ENCODE peak calls at places on chromosomes 3 and 15, in six cellular contexts. L is AG04450, Y is cardiac fibroblast, A is fibroblast of lung, P is foreskin fibroblast, R is bronchial epithelial cell. H is an unnamed sample.

GRCh38 chr3:174495231-174495755 is 363.8 kb upstream of the NAALADL2 start:
- DNase-seq in A (peak), R (no peak), Y (peak), P (peak), L (no peak), H (peak)

GRCh38 chr15:78374436-78375393 is 34.6 kb downstream of the CRABP1 start:
- DNase-seq in Y (no peak), P (no peak), R (peak), A (no peak), L (no peak), H (no peak)

GRCh38 chr3:152272771-152273242 is 4.1 kb downstream of the MBNL1 start:
- DNase-seq in R (peak), A (peak), Y (peak), P (peak), L (peak), H (peak)

GRCh38 chr3:15726043-15726442 is 71.7 kb downstream of the ANKRD28 start:
- DNase-seq in P (peak), A (peak), Y (peak), R (peak), L (peak), H (no peak)

GRCh38 chr3:142152349-142152748 is 3.0 kb upstream of the TFDP2 start:
- DNase-seq in R (no peak), A (no peak), Y (no peak), P (no peak), L (no peak), H (no peak)

GRCh38 chr3:128794788-128795649 is 69.0 kb downstream of the RAB7A start:
- DNase-seq in A (peak), L (peak), P (peak), Y (peak), R (peak), H (no peak)

GRCh38 chr3:113354307-113354706 is 87.0 kb downstream of the CFAP44 start:
- DNase-seq in Y (no peak), L (no peak), R (peak), A (no peak), P (peak), H (no peak)

GRCh38 chr15:83734487-83734886 is 80.6 kb downstream of the ADAMTSL3 start:
- DNase-seq in P (no peak), Y (peak), L (no peak), R (peak), A (no peak), H (no peak)

GRCh38 chr3:48402907-48403306 is 27.0 kb downstream of the PLXNB1 start:
- DNase-seq in L (no peak), R (no peak), Y (no peak), P (no peak), A (no peak), H (no peak)

GRCh38 chr3:44330444-44330843 is 8.1 kb upstream of the TCAIM start:
- DNase-seq in R (no peak), Y (no peak), P (no peak), A (no peak), L (no peak), H (no peak)

GRCh38 chr15:90884719-90885431 is 571 bp downstream of the FES start:
- DNase-seq in R (no peak), P (no peak), L (no peak), A (no peak), Y (no peak), H (no peak)

GRCh38 chr3:118817748-118818165 is 216.9 kb downstream of the IGSF11 start:
- DNase-seq in P (peak), Y (peak), R (peak), A (peak), L (peak), H (no peak)

GRCh38 chr3:77902675-77903074 is 862.8 kb downstream of the ROBO2 start:
- DNase-seq in R (no peak), P (no peak), L (no peak), A (no peak), Y (no peak), H (no peak)

GRCh38 chr3:42656680-42657610 is 3.4 kb downstream of the ZBTB47 start:
- DNase-seq in A (no peak), R (no peak), P (no peak), L (no peak), Y (no peak), H (no peak)

GRCh38 chr3:17003457-17003856 is 118.7 kb downstream of the PLCL2 start:
- DNase-seq in P (no peak), L (no peak), R (peak), Y (no peak), A (no peak), H (no peak)

GRCh38 chr3:123328851-123329635 is 119.8 kb downstream of the ADCY5 start:
- DNase-seq in A (peak), P (peak), R (peak), L (no peak), Y (peak), H (no peak)

GRCh38 chr15:22786868-22787698 is 639 bp downstream of the NIPA1 start:
- DNase-seq in Y (no peak), A (peak), P (peak), L (no peak), R (peak), H (no peak)

GRCh38 chr15:89177633-89178306 is 43.6 kb downstream of the RLBP1 start:
- DNase-seq in L (peak), A (peak), Y (peak), R (peak), P (peak), H (peak)

GRCh38 chr3:162292409-162292808 is 795.8 kb downstream of the OTOL1 start:
- DNase-seq in L (no peak), P (no peak), A (peak), Y (peak), R (no peak), H (no peak)

GRCh38 chr3:8757551-8758518 is 11.6 kb downstream of the OXTR start:
- DNase-seq in Y (peak), L (no peak), P (peak), A (peak), R (no peak), H (peak)

GRCh38 chr15:89320200-89320599 is 14.4 kb downstream of the POLG start:
- DNase-seq in R (no peak), P (no peak), A (no peak), Y (no peak), L (no peak), H (no peak)

DNA sequence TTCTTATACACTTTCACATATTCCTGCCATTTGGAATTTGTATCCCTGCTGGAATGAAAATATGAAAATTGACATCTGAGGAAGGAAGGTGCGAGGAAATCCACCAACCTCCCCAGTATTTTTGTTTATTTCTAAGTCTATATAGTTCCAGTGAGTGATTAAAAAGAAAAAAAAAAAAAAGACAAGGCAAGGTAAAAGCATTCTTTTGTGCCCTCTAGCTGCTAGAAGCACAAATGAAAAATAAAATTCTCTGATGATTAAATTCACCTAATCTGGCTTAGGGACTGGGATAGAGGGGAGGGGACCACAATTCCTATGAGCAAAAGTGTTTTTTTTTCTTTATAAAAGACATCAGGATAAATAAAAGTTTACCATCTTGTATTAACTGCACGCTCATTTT is 370.9 kb downstream of the NR2F2 start:
- DNase-seq in P (no peak), Y (no peak), R (no peak), A (no peak), L (no peak), H (no peak)
- TF ChIP-seq CTCF in P (no peak), Y (no peak), R (no peak), A (peak), L (no peak), H (no peak)

DNA sequence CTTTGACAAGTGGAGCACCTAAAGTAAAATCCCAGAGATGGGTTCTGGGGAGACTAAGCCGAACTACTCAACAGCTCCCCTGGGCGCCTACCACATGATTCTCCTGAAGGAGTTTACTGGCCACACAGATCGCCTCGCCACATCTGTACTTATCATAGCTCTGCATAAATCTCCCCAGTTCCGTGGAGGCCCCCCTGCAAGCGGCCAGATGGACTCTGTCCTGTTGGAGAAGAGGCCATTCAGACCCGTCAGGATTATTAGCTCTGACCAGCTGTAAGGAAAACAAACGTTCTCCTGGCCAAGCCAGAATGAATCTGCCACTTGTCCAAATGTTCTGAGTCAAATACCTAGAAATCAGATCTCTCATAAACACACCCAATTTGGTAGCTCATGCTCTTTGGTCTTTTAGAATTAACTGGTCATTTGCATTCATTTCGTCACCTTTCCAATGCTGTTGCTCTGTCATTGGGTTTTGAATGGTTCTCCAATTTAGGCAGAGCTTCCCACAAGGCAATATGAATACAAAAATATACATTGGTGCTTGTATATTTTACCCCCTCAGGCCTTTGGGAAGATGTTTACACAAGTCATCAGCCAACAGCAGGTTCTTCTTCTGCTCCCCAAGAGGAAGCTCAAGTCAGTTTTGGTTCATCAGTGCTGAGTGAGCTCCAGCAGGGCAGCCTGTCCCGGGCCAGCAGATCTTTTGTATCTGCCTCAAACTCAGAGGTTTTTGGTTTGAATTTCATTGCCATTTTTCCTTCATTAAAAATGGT is 124.5 kb downstream of the THSD4 start:
- DNase-seq in P (no peak), Y (no peak), R (no peak), A (no peak), L (peak), H (no peak)
- H3K4me3 ChIP-seq in P (no peak), Y (no peak), R (no peak), A (no peak), L (no peak), H (no peak)

DNA sequence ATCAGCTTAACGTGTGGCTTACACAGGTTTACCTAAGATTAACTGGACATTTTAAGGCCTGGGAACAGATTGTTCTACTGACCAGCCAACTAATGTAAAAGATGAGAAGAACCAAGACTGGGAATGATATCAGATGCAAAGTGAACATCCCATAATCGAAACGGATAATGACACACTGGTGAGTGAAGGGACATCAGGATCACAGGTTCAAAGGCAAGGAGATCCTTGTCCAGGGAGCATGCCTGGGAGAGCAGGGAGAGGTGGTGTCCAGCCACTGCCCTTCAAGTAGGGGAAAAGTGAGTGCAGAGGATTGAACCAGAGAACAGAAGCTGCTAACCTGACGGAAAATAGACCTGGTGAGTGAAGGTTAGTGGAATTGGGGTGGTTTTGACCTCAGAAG is 228.8 kb downstream of the RORA start:
- DNase-seq in Y (no peak), P (no peak), R (no peak), A (no peak), L (no peak), H (no peak)
- TF ChIP-seq CTCF in Y (no peak), P (no peak), R (no peak), A (no peak), L (no peak), H (no peak)

DNA sequence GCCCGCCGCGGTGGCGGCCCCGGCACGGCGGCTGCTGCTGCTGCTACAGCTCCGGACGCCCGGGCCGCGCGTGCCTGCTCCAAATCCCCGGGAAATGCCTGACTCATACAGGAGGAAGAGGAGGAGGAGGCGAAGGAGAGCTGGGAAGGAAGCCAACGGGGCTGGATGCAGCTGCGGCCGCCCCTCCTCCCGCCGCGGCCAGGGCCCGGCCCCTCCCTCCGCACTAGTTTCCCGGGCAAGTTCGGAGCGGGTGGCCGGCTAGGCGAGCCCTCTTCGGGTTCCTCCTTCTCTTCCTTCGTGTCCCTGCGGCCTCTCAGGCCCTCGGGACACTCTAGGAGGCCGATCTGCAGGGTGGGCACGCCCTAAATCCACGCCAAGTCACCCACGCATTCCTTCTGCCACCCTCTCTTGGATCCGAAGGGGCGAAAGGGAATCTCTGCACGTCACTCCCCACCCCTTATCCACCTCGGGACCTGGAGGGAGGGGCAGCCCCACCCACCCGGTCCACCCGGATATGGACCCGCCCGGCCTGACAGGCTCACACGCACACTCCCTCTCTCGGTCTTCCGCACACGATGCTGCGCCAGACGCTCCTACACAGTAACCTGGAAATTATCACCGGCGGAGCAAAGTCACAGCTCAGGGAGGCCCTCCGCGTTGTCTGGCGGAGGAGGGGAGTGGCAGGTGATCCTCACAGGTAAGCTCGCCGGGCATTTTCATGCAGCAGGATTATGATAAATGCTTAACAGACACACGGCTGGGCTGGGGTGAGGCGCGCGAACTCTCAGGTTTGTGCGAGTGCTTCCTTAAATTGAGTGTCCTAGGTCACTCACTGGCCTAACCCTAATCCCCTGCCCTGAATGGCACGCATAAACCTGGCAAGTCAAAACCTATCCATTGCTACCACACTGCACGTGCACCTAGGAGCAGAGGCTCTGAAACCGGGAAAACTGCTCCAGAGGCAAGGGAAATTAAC is at the start of the genes OSBPL10 and ZNF860:
- DNase-seq in A (peak), L (peak), R (peak), P (peak), Y (peak), H (no peak)
- H3K4me3 ChIP-seq in A (peak), L (peak), R (peak), P (peak), Y (peak), H (peak)

H was measured in AG04449.